ENCODE peak calls at places on chromosomes 4 and X, in five cellular contexts. One of them, this sample, is unnamed.

GRCh38 chrX:81537723-81538122 is 335.8 kb downstream of the SH3BGRL start:
- DNase-seq in kidney epithelial cell: no peak
- DNase-seq in ACHN: no peak
- DNase-seq in activated CD4-positive, alpha-beta T cell treated with anti-CD3 and anti-CD28 coated beads for 4 hours: no peak
- DNase-seq in 8988T: no peak
- DNase-seq in this sample: no peak

GRCh38 chrX:28205905-28206304 is 224.7 kb upstream of the DCAF8L1 start:
- DNase-seq in ACHN: no peak
- DNase-seq in 8988T: no peak
- DNase-seq in kidney epithelial cell: no peak
- DNase-seq in activated CD4-positive, alpha-beta T cell treated with anti-CD3 and anti-CD28 coated beads for 4 hours: no peak
- DNase-seq in this sample: no peak

GRCh38 chr4:38177792-38178665 is 217.8 kb downstream of the PTTG2 start:
- DNase-seq in ACHN: no peak
- DNase-seq in 8988T: no peak
- DNase-seq in kidney epithelial cell: no peak
- DNase-seq in activated CD4-positive, alpha-beta T cell treated with anti-CD3 and anti-CD28 coated beads for 4 hours: peak
- DNase-seq in this sample: no peak

GRCh38 chr4:6250235-6250983 is 19.2 kb upstream of the WFS1 start:
- DNase-seq in ACHN: peak
- DNase-seq in activated CD4-positive, alpha-beta T cell treated with anti-CD3 and anti-CD28 coated beads for 4 hours: no peak
- DNase-seq in kidney epithelial cell: no peak
- DNase-seq in 8988T: peak
- DNase-seq in this sample: peak

GRCh38 chrX:10414872-10415703 is 205.3 kb downstream of the MID1 start:
- DNase-seq in kidney epithelial cell: no peak
- DNase-seq in activated CD4-positive, alpha-beta T cell treated with anti-CD3 and anti-CD28 coated beads for 4 hours: no peak
- DNase-seq in 8988T: no peak
- DNase-seq in ACHN: peak
- DNase-seq in this sample: peak

GRCh38 chr4:90234916-90235547 is 107.8 kb downstream of the CCSER1 start:
- DNase-seq in 8988T: no peak
- DNase-seq in kidney epithelial cell: no peak
- DNase-seq in activated CD4-positive, alpha-beta T cell treated with anti-CD3 and anti-CD28 coated beads for 4 hours: no peak
- DNase-seq in ACHN: no peak
- DNase-seq in this sample: no peak

GRCh38 chrX:18833071-18833731 is 125.8 kb downstream of the PPEF1 start:
- DNase-seq in ACHN: no peak
- DNase-seq in activated CD4-positive, alpha-beta T cell treated with anti-CD3 and anti-CD28 coated beads for 4 hours: no peak
- DNase-seq in kidney epithelial cell: no peak
- DNase-seq in 8988T: no peak
- DNase-seq in this sample: no peak

GRCh38 chrX:136353519-136354095 is 52.8 kb downstream of the ADGRG4 start:
- DNase-seq in kidney epithelial cell: no peak
- DNase-seq in activated CD4-positive, alpha-beta T cell treated with anti-CD3 and anti-CD28 coated beads for 4 hours: no peak
- DNase-seq in 8988T: no peak
- DNase-seq in ACHN: no peak
- DNase-seq in this sample: no peak

GRCh38 chr4:175413561-175413960 is 398.5 kb downstream of the GPM6A start:
- DNase-seq in ACHN: no peak
- DNase-seq in kidney epithelial cell: peak
- DNase-seq in activated CD4-positive, alpha-beta T cell treated with anti-CD3 and anti-CD28 coated beads for 4 hours: no peak
- DNase-seq in 8988T: no peak
- DNase-seq in this sample: no peak

GRCh38 chrX:148567229-148567628 is 66.8 kb downstream of the AFF2 start:
- DNase-seq in activated CD4-positive, alpha-beta T cell treated with anti-CD3 and anti-CD28 coated beads for 4 hours: no peak
- DNase-seq in 8988T: no peak
- DNase-seq in ACHN: no peak
- DNase-seq in kidney epithelial cell: peak
- DNase-seq in this sample: peak

GRCh38 chr4:118587946-118588345 is 97.2 kb upstream of the METTL14 start:
- DNase-seq in activated CD4-positive, alpha-beta T cell treated with anti-CD3 and anti-CD28 coated beads for 4 hours: no peak
- DNase-seq in 8988T: no peak
- DNase-seq in ACHN: no peak
- DNase-seq in kidney epithelial cell: no peak
- DNase-seq in this sample: no peak

GRCh38 chr4:89204624-89205023 is 93.3 kb downstream of the TIGD2 start:
- DNase-seq in ACHN: no peak
- DNase-seq in 8988T: no peak
- DNase-seq in activated CD4-positive, alpha-beta T cell treated with anti-CD3 and anti-CD28 coated beads for 4 hours: no peak
- DNase-seq in kidney epithelial cell: no peak
- DNase-seq in this sample: no peak

GRCh38 chrX:42821803-42822443 is 44.0 kb upstream of the PPP1R2C start:
- DNase-seq in ACHN: no peak
- DNase-seq in kidney epithelial cell: no peak
- DNase-seq in activated CD4-positive, alpha-beta T cell treated with anti-CD3 and anti-CD28 coated beads for 4 hours: no peak
- DNase-seq in 8988T: no peak
- DNase-seq in this sample: no peak

GRCh38 chrX:46573331-46573895 is at the start of gene CHST7:
- DNase-seq in kidney epithelial cell: no peak
- DNase-seq in 8988T: peak
- DNase-seq in ACHN: peak
- DNase-seq in activated CD4-positive, alpha-beta T cell treated with anti-CD3 and anti-CD28 coated beads for 4 hours: peak
- DNase-seq in this sample: peak

GRCh38 chrX:102129473-102129872 is 4.0 kb downstream of the TCEAL2 start:
- DNase-seq in ACHN: peak
- DNase-seq in activated CD4-positive, alpha-beta T cell treated with anti-CD3 and anti-CD28 coated beads for 4 hours: no peak
- DNase-seq in kidney epithelial cell: no peak
- DNase-seq in 8988T: no peak
- DNase-seq in this sample: no peak

GRCh38 chr4:19879330-19879729 is 372.4 kb upstream of the SLIT2 start:
- DNase-seq in 8988T: no peak
- DNase-seq in ACHN: no peak
- DNase-seq in activated CD4-positive, alpha-beta T cell treated with anti-CD3 and anti-CD28 coated beads for 4 hours: no peak
- DNase-seq in kidney epithelial cell: no peak
- DNase-seq in this sample: no peak

GRCh38 chr4:155208258-155209054 is at the start of gene NPY2R:
- DNase-seq in kidney epithelial cell: no peak
- DNase-seq in 8988T: no peak
- DNase-seq in ACHN: no peak
- DNase-seq in activated CD4-positive, alpha-beta T cell treated with anti-CD3 and anti-CD28 coated beads for 4 hours: no peak
- DNase-seq in this sample: no peak

GRCh38 chrX:105136786-105137185 is 83.7 kb downstream of the TEX13A start:
- DNase-seq in ACHN: peak
- DNase-seq in kidney epithelial cell: peak
- DNase-seq in 8988T: no peak
- DNase-seq in activated CD4-positive, alpha-beta T cell treated with anti-CD3 and anti-CD28 coated beads for 4 hours: no peak
- DNase-seq in this sample: no peak

GRCh38 chr4:82721819-82722423 is 76.7 kb downstream of the SCD5 start:
- DNase-seq in kidney epithelial cell: no peak
- DNase-seq in activated CD4-positive, alpha-beta T cell treated with anti-CD3 and anti-CD28 coated beads for 4 hours: peak
- DNase-seq in ACHN: peak
- DNase-seq in 8988T: no peak
- DNase-seq in this sample: no peak

GRCh38 chr4:71195932-71196331 is 142.9 kb upstream of the SLC4A4 start:
- DNase-seq in activated CD4-positive, alpha-beta T cell treated with anti-CD3 and anti-CD28 coated beads for 4 hours: no peak
- DNase-seq in kidney epithelial cell: peak
- DNase-seq in ACHN: peak
- DNase-seq in 8988T: no peak
- DNase-seq in this sample: no peak

GRCh38 chr4:9804918-9805317 is 23.5 kb downstream of the DRD5 start:
- DNase-seq in kidney epithelial cell: no peak
- DNase-seq in activated CD4-positive, alpha-beta T cell treated with anti-CD3 and anti-CD28 coated beads for 4 hours: no peak
- DNase-seq in 8988T: no peak
- DNase-seq in ACHN: no peak
- DNase-seq in this sample: no peak

GRCh38 chr4:72314869-72315268 is 254.2 kb downstream of the ADAMTS3 start:
- DNase-seq in kidney epithelial cell: no peak
- DNase-seq in activated CD4-positive, alpha-beta T cell treated with anti-CD3 and anti-CD28 coated beads for 4 hours: no peak
- DNase-seq in 8988T: no peak
- DNase-seq in ACHN: peak
- DNase-seq in this sample: no peak

GRCh38 chrX:129529685-129530281 is 6.5 kb upstream of the SMARCA1 start:
- DNase-seq in 8988T: no peak
- DNase-seq in ACHN: no peak
- DNase-seq in kidney epithelial cell: no peak
- DNase-seq in activated CD4-positive, alpha-beta T cell treated with anti-CD3 and anti-CD28 coated beads for 4 hours: no peak
- DNase-seq in this sample: no peak

GRCh38 chrX:45758738-45759397 is 558.2 kb upstream of the DIPK2B start:
- DNase-seq in kidney epithelial cell: no peak
- DNase-seq in ACHN: peak
- DNase-seq in activated CD4-positive, alpha-beta T cell treated with anti-CD3 and anti-CD28 coated beads for 4 hours: no peak
- DNase-seq in 8988T: no peak
- DNase-seq in this sample: no peak

GRCh38 chrX:72073614-72074013 is 58.1 kb downstream of the RTL5 start:
- DNase-seq in kidney epithelial cell: no peak
- DNase-seq in 8988T: no peak
- DNase-seq in activated CD4-positive, alpha-beta T cell treated with anti-CD3 and anti-CD28 coated beads for 4 hours: no peak
- DNase-seq in ACHN: no peak
- DNase-seq in this sample: no peak

GRCh38 chr4:74181225-74181624 is 23.3 kb downstream of the MTHFD2L start:
- DNase-seq in activated CD4-positive, alpha-beta T cell treated with anti-CD3 and anti-CD28 coated beads for 4 hours: no peak
- DNase-seq in kidney epithelial cell: no peak
- DNase-seq in 8988T: no peak
- DNase-seq in ACHN: no peak
- DNase-seq in this sample: no peak

GRCh38 chrX:23662853-23663252 is 4.4 kb upstream of the PRDX4 start:
- DNase-seq in kidney epithelial cell: no peak
- DNase-seq in ACHN: no peak
- DNase-seq in activated CD4-positive, alpha-beta T cell treated with anti-CD3 and anti-CD28 coated beads for 4 hours: no peak
- DNase-seq in 8988T: no peak
- DNase-seq in this sample: no peak

GRCh38 chrX:19627081-19627480 is 111.8 kb upstream of the MAP3K15 start:
- DNase-seq in ACHN: no peak
- DNase-seq in kidney epithelial cell: no peak
- DNase-seq in 8988T: no peak
- DNase-seq in activated CD4-positive, alpha-beta T cell treated with anti-CD3 and anti-CD28 coated beads for 4 hours: no peak
- DNase-seq in this sample: no peak